ENCODE peak calls at places on chromosomes 16 and 17, in seven cellular contexts. V is cardiac fibroblast, L is AG09309, B is cardiac muscle cell, U is AG04450, K is pancreas, E is HFFc6. M is an unnamed sample.

GRCh38 chr17:838486-838885 is 56.3 kb downstream of the MRM3 start:
- DNase-seq in E (no peak), B (no peak), V (no peak), K (no peak), U (no peak), L (no peak), M (no peak)

GRCh38 chr17:7383742-7384488 is 3.0 kb downstream of the TNK1 start:
- DNase-seq in U (no peak), L (no peak), B (peak; percentile 72), E (no peak), V (no peak), K (no peak), M (no peak)

GRCh38 chr17:55763856-55764255 is 13.0 kb downstream of the PCTP start:
- DNase-seq in B (no peak), V (peak; percentile 85), E (no peak), K (no peak), U (no peak), L (no peak), M (no peak)

GRCh38 chr16:8936421-8936820 is 27.3 kb downstream of the USP7 start:
- DNase-seq in U (no peak), E (peak; percentile 31), K (no peak), B (no peak), V (peak; percentile 52), L (no peak), M (no peak)

GRCh38 chr16:80113876-80114574 is 426.8 kb upstream of the DYNLRB2 start:
- DNase-seq in L (no peak), B (no peak), E (no peak), K (no peak), U (no peak), V (no peak), M (no peak)

GRCh38 chr16:68800257-68800875 is 43.0 kb upstream of the TANGO6 start:
- DNase-seq in B (peak; percentile 84), V (peak; percentile 84), L (peak; percentile 81), E (peak; percentile 77), K (no peak), U (peak; percentile 66), M (no peak)

GRCh38 chr17:28008526-28008925 is 34.0 kb upstream of the NLK start:
- DNase-seq in K (peak; percentile 63), V (peak; percentile 76), U (peak; percentile 24), B (peak; percentile 89), L (no peak), E (peak; percentile 48), M (peak; percentile 39)

GRCh38 chr17:80762076-80762475 is 217.4 kb downstream of the RPTOR start:
- DNase-seq in B (no peak), L (no peak), E (no peak), U (no peak), V (no peak), K (no peak), M (no peak)

GRCh38 chr17:81050645-81051625 is 16.0 kb downstream of the BAIAP2 start:
- DNase-seq in E (no peak), V (no peak), L (no peak), U (no peak), K (no peak), B (no peak), M (no peak)

GRCh38 chr17:10803830-10804498 is at the start of gene TMEM238L:
- DNase-seq in B (no peak), U (no peak), L (no peak), V (no peak), K (no peak), E (no peak), M (no peak)

GRCh38 chr17:32593003-32593402 is 106.2 kb downstream of the CDK5R1 start:
- DNase-seq in E (no peak), L (no peak), B (no peak), U (no peak), K (no peak), V (no peak), M (no peak)

GRCh38 chr17:82961366-82962162 is 117.8 kb upstream of the METRNL start:
- DNase-seq in B (no peak), E (no peak), U (no peak), K (peak; percentile 48), L (no peak), V (no peak), M (no peak)

GRCh38 chr16:85988306-85988705 is 89.3 kb downstream of the IRF8 start:
- DNase-seq in V (no peak), E (no peak), K (no peak), U (no peak), B (no peak), L (no peak), M (no peak)

GRCh38 chr17:38464723-38465419 is 36.6 kb downstream of the ARHGAP23 start:
- DNase-seq in K (no peak), B (no peak), V (peak; percentile 93), E (peak; percentile 91), L (peak; percentile 85), U (peak; percentile 83), M (no peak)

GRCh38 chr16:12184419-12184831 is 207.9 kb downstream of the SNX29 start:
- DNase-seq in E (no peak), V (no peak), U (no peak), L (no peak), K (no peak), B (no peak), M (peak; percentile 87)

GRCh38 chr17:5020502-5021023 is 14.7 kb downstream of the SLC52A1 start:
- DNase-seq in K (no peak), L (no peak), B (no peak), E (no peak), V (no peak), U (no peak), M (no peak)

GRCh38 chr17:5024604-5025003 is 10.6 kb downstream of the SLC52A1 start:
- DNase-seq in E (no peak), B (no peak), U (no peak), L (no peak), V (no peak), K (no peak), M (no peak)

GRCh38 chr17:5023588-5024147 is 11.6 kb downstream of the SLC52A1 start:
- DNase-seq in U (no peak), B (no peak), V (no peak), E (no peak), K (no peak), L (no peak), M (no peak)

GRCh38 chr17:5022171-5022711 is 13.0 kb downstream of the SLC52A1 start:
- DNase-seq in U (no peak), B (no peak), L (no peak), K (no peak), E (no peak), V (no peak), M (no peak)

GRCh38 chr17:5019475-5019956 is 15.7 kb downstream of the SLC52A1 start:
- DNase-seq in E (no peak), K (no peak), V (peak; percentile 25), U (no peak), L (no peak), B (no peak), M (no peak)
- TF ChIP-seq CTCF in E (peak; percentile 42), K (no peak), V (no peak), U (peak; percentile 14), L (no peak), B (peak; percentile 3), M (no peak)

GRCh38 chr16:10877472-10877946 is 507 bp downstream of the CIITA start:
- DNase-seq in L (no peak), U (no peak), E (no peak), B (no peak), K (no peak), V (no peak), M (no peak)
- TF ChIP-seq CTCF in L (no peak), U (no peak), E (peak; percentile 11), B (no peak), K (no peak), V (no peak), M (no peak)

GRCh38 chr17:66426397-66427033 is 124.1 kb downstream of the PRKCA start:
- DNase-seq in B (no peak), E (no peak), L (no peak), K (no peak), U (no peak), V (peak; percentile 52), M (no peak)
- TF ChIP-seq CTCF in B (peak; percentile 36), E (peak; percentile 45), L (peak; percentile 24), K (no peak), U (peak; percentile 12), V (peak; percentile 18), M (peak; percentile 53)

GRCh38 chr17:67801626-67802175 is 23.6 kb upstream of the BPTF start:
- DNase-seq in V (no peak), L (no peak), U (no peak), B (no peak), E (no peak), K (no peak), M (no peak)
- TF ChIP-seq CTCF in V (peak; percentile 8), L (peak; percentile 19), U (no peak), B (no peak), E (peak; percentile 41), K (no peak), M (no peak)

M was measured in epithelial cell of proximal tubule.